ENCODE peak calls at places on chromosomes 16 and 17, in four cellular contexts. One of them, this sample, is unnamed.

GRCh38 chr17:78399028-78399692 is 20.7 kb downstream of the PGS1 start:
- DNase-seq in A549: no peak
- DNase-seq in mesenteric fat pad: no peak
- DNase-seq in amygdala: no peak
- DNase-seq in this sample: no peak

GRCh38 chr16:80924372-80924978 is 82.2 kb downstream of the CMC2 start:
- DNase-seq in amygdala: peak; percentile 6
- DNase-seq in mesenteric fat pad: peak; percentile 86
- DNase-seq in A549: peak; percentile 70
- DNase-seq in this sample: no peak

GRCh38 chr17:75664099-75664549 is 2.8 kb downstream of the RECQL5 start:
- DNase-seq in amygdala: no peak
- DNase-seq in A549: no peak
- DNase-seq in mesenteric fat pad: no peak
- DNase-seq in this sample: no peak

GRCh38 chr16:29645699-29646187 is 17.3 kb upstream of the SPN start:
- DNase-seq in A549: peak; percentile 76
- DNase-seq in mesenteric fat pad: no peak
- DNase-seq in amygdala: no peak
- DNase-seq in this sample: no peak

GRCh38 chr17:77810536-77810935 is 148.0 kb upstream of the TNRC6C start:
- DNase-seq in amygdala: no peak
- DNase-seq in mesenteric fat pad: no peak
- DNase-seq in A549: no peak
- DNase-seq in this sample: no peak

GRCh38 chr16:3266873-3267537 is 10.6 kb upstream of the MEFV start:
- DNase-seq in mesenteric fat pad: no peak
- DNase-seq in amygdala: no peak
- DNase-seq in A549: peak; percentile 61
- DNase-seq in this sample: no peak

GRCh38 chr17:73750975-73751374 is 106.7 kb upstream of the SDK2 start:
- DNase-seq in amygdala: no peak
- DNase-seq in A549: no peak
- DNase-seq in mesenteric fat pad: no peak
- DNase-seq in this sample: peak; percentile 15

GRCh38 chr17:81391964-81392908 is 3.0 kb upstream of the BAHCC1 start:
- DNase-seq in A549: no peak
- DNase-seq in amygdala: no peak
- DNase-seq in mesenteric fat pad: no peak
- DNase-seq in this sample: no peak

GRCh38 chr16:50841081-50841886 is 99.4 kb downstream of the CYLD start:
- DNase-seq in mesenteric fat pad: peak; percentile 84
- DNase-seq in amygdala: no peak
- DNase-seq in A549: no peak
- DNase-seq in this sample: no peak

GRCh38 chr17:40191237-40192208 is 14.3 kb downstream of the RAPGEFL1 start:
- DNase-seq in mesenteric fat pad: peak; percentile 92
- DNase-seq in A549: peak; percentile 86
- DNase-seq in amygdala: peak; percentile 19
- DNase-seq in this sample: peak; percentile 30

GRCh38 chr16:56787185-56787584 is 57.3 kb downstream of the NUP93 start:
- DNase-seq in amygdala: no peak
- DNase-seq in mesenteric fat pad: no peak
- DNase-seq in A549: no peak
- DNase-seq in this sample: no peak

GRCh38 chr17:10621397-10621796 is 35.7 kb downstream of the MYH3 start:
- DNase-seq in A549: no peak
- DNase-seq in amygdala: no peak
- DNase-seq in mesenteric fat pad: no peak
- DNase-seq in this sample: no peak

GRCh38 chr16:87318158-87318644 is 1.0 kb upstream of the C16orf95 start:
- DNase-seq in mesenteric fat pad: no peak
- DNase-seq in amygdala: no peak
- DNase-seq in A549: no peak
- DNase-seq in this sample: no peak

GRCh38 chr17:49629447-49629846 is 48.5 kb downstream of the SPOP start:
- DNase-seq in A549: no peak
- DNase-seq in amygdala: no peak
- DNase-seq in mesenteric fat pad: no peak
- DNase-seq in this sample: no peak

GRCh38 chr17:75130632-75131277 is 787 bp downstream of the NT5C start:
- DNase-seq in amygdala: no peak
- DNase-seq in A549: peak; percentile 86
- DNase-seq in mesenteric fat pad: no peak
- DNase-seq in this sample: no peak

GRCh38 chr17:42596386-42596785 is 12.8 kb downstream of the RETREG3 start:
- DNase-seq in amygdala: no peak
- DNase-seq in A549: no peak
- DNase-seq in mesenteric fat pad: no peak
- DNase-seq in this sample: no peak

GRCh38 chr16:10683160-10683559 is 11.6 kb downstream of the TEKT5 start:
- DNase-seq in A549: no peak
- DNase-seq in mesenteric fat pad: peak; percentile 51
- DNase-seq in amygdala: no peak
- DNase-seq in this sample: no peak

GRCh38 chr17:77831497-77832179 is 126.9 kb upstream of the TNRC6C start:
- DNase-seq in A549: no peak
- DNase-seq in mesenteric fat pad: peak; percentile 72
- DNase-seq in amygdala: no peak
- DNase-seq in this sample: no peak

GRCh38 chr17:5164465-5164864 is 27.2 kb downstream of the ZNF594 start:
- DNase-seq in A549: no peak
- DNase-seq in mesenteric fat pad: no peak
- DNase-seq in amygdala: no peak
- DNase-seq in this sample: no peak

GRCh38 chr17:78759203-78759968 is 22.7 kb downstream of the CYTH1 start:
- DNase-seq in amygdala: no peak
- DNase-seq in mesenteric fat pad: no peak
- DNase-seq in A549: no peak
- DNase-seq in this sample: peak; percentile 67

GRCh38 chr17:65220732-65221131 is 83.6 kb downstream of the RGS9 start:
- DNase-seq in amygdala: no peak
- DNase-seq in mesenteric fat pad: no peak
- DNase-seq in A549: no peak
- DNase-seq in this sample: no peak

This sample was measured in DMS153.